ENCODE peak calls at places on chromosomes 2 and 18, in ten cellular contexts. C, X, F, N, Y, O, S, A, R and V are unnamed samples.
A peak's percentile ranks its signal among the peaks of the same experiment; 100 is the strongest.

GRCh38 chr2:172066394-172066863 is 18.9 kb upstream of the DLX1 start:
- DNase-seq in Y (no peak), F (no peak), N (no peak), C (no peak), A (no peak), R (no peak), X (no peak), S (no peak), O (no peak), V (no peak)

GRCh38 chr2:10814142-10814541 is 1.6 kb upstream of the PDIA6 start:
- DNase-seq in F (no peak), S (no peak), X (no peak), R (no peak), N (no peak), A (no peak), O (no peak), C (no peak), Y (no peak), V (no peak)

GRCh38 chr2:106885981-106886915 is at the start of gene ST6GAL2:
- DNase-seq in N (peak; percentile 14), O (peak; percentile 46), C (peak; percentile 52), A (peak; percentile 24), F (peak; percentile 43), Y (no peak), R (no peak), S (peak; percentile 79), X (no peak), V (peak; percentile 27)

GRCh38 chr2:12076810-12077209 is 330.4 kb downstream of the LPIN1 start:
- DNase-seq in R (no peak), O (no peak), F (no peak), N (no peak), Y (peak; percentile 31), S (no peak), A (no peak), X (no peak), C (no peak), V (no peak)

GRCh38 chr2:96097951-96098823 is 18.2 kb downstream of the ADRA2B start:
- DNase-seq in F (no peak), X (no peak), A (no peak), N (no peak), C (no peak), R (no peak), Y (no peak), S (no peak), O (no peak), V (no peak)

GRCh38 chr2:127392133-127392827 is 4.5 kb upstream of the MAP3K2 start:
- DNase-seq in S (no peak), X (no peak), O (peak; percentile 29), Y (no peak), F (no peak), R (no peak), N (no peak), A (no peak), C (no peak), V (no peak)

GRCh38 chr18:43961713-43962112 is 684.4 kb upstream of the SYT4 start:
- DNase-seq in N (no peak), X (no peak), A (no peak), O (no peak), S (no peak), F (no peak), C (no peak), Y (no peak), R (no peak), V (no peak)

GRCh38 chr2:149990965-149991364 is 403.4 kb upstream of the MMADHC start:
- DNase-seq in A (no peak), C (no peak), Y (no peak), F (no peak), N (no peak), X (no peak), R (no peak), O (no peak), S (no peak), V (no peak)

GRCh38 chr2:161090401-161090800 is 69.8 kb upstream of the TANK start:
- DNase-seq in F (no peak), A (no peak), R (no peak), O (no peak), S (no peak), X (no peak), Y (no peak), N (no peak), C (peak; percentile 53), V (no peak)

GRCh38 chr2:24984912-24985311 is 13.2 kb upstream of the DNAJC27 start:
- DNase-seq in X (no peak), O (no peak), A (no peak), Y (no peak), N (no peak), C (peak; percentile 4), F (no peak), S (no peak), R (no peak), V (no peak)

GRCh38 chr2:11962707-11963358 is 216.4 kb downstream of the LPIN1 start:
- DNase-seq in N (no peak), F (no peak), S (no peak), R (no peak), O (no peak), C (no peak), Y (no peak), A (no peak), X (no peak), V (no peak)

GRCh38 chr2:108988796-108989713 is at the start of gene EDAR:
- DNase-seq in S (peak; percentile 65), X (no peak), A (peak; percentile 30), Y (peak; percentile 15), O (peak; percentile 28), F (no peak), C (peak; percentile 64), R (no peak), N (no peak), V (peak; percentile 71)
- TF ChIP-seq CTCF in S (peak; percentile 67), X (peak; percentile 41), A (peak; percentile 70), Y (no peak), O (peak; percentile 28), F (peak; percentile 43), C (no peak), R (no peak), N (peak; percentile 60), V (peak; percentile 38)

GRCh38 chr2:57376985-57377384 is 669.6 kb upstream of the VRK2 start:
- DNase-seq in F (no peak), N (no peak), X (no peak), O (peak; percentile 2), C (no peak), S (peak; percentile 23), R (no peak), Y (no peak), A (no peak), V (peak; percentile 20)
- TF ChIP-seq CTCF in F (no peak), N (no peak), X (peak; percentile 11), O (no peak), C (no peak), S (no peak), R (no peak), Y (no peak), A (peak; percentile 43), V (peak; percentile 5)

DNA sequence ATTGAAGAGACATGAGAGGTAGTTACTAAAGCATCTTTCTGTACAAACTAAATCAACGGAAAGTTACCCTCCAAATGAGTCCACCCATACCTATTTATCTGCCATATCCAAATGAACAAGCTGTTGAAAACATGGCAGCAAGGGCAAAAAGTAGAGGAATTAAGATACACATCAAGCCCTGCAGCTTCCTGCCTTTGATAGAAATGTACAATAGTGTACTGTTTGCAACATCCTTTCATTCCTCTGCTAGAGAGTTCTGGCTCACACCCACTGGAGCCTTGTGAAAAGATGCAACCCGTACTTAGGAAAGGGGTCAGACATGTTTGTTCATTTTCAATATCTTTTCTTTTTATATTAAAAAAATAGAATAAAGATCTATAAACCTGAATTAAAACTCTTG is 122.5 kb downstream of the ERBB4 start:
- DNase-seq in O (no peak), S (no peak), X (no peak), A (no peak), Y (no peak), F (no peak), R (no peak), N (no peak), C (no peak), V (no peak)
- TF ChIP-seq CTCF in O (no peak), S (no peak), X (no peak), A (no peak), Y (no peak), F (no peak), R (no peak), N (no peak), C (no peak), V (no peak)

DNA sequence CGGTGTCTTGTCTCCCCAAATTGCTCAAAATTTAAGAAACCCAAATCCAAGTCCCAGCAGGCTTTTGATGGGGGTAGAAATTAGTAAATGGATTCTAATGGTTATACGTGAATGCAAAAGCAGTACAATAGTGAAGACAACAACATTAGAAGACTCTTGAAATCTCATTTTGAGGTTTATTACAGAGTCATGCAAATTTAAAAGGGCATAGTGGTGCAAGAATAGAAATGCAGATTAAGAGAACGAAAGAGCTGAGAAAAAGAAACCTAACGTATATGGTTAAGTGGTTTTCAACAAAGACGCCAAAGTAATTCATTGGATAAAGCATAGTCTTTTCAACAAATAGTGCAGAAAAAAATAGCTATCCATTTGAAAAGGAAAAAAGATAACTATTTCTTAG is 33.2 kb upstream of the CXXC1 start:
- DNase-seq in S (no peak), C (no peak), X (no peak), F (no peak), Y (no peak), R (no peak), O (no peak), A (no peak), N (peak; percentile 64), V (no peak)
- TF ChIP-seq CTCF in S (no peak), C (no peak), X (no peak), F (no peak), Y (no peak), R (no peak), O (no peak), A (no peak), N (no peak), V (no peak)

GRCh38 chr2:14451312-14451711 is 181.2 kb upstream of the LRATD1 start:
- DNase-seq in S (no peak), Y (no peak), F (no peak), N (no peak), O (no peak), A (no peak), C (no peak), R (no peak), X (no peak), V (no peak)
- TF ChIP-seq CTCF in S (no peak), Y (no peak), F (no peak), N (peak; percentile 27), O (no peak), A (no peak), C (no peak), R (no peak), X (no peak), V (no peak)

GRCh38 chr2:225667465-225667864 is 268.0 kb downstream of the NYAP2 start:
- DNase-seq in S (no peak), O (no peak), A (no peak), N (no peak), C (no peak), X (no peak), F (no peak), R (no peak), Y (no peak), V (no peak)

GRCh38 chr2:225670111-225670974 is 270.8 kb downstream of the NYAP2 start:
- DNase-seq in N (no peak), S (peak; percentile 63), C (no peak), A (no peak), F (no peak), X (no peak), R (no peak), O (peak; percentile 72), Y (peak; percentile 81), V (no peak)

GRCh38 chr2:225668606-225669266 is 269.2 kb downstream of the NYAP2 start:
- DNase-seq in Y (peak; percentile 84), X (no peak), N (no peak), S (peak; percentile 75), A (no peak), F (no peak), C (peak; percentile 25), R (no peak), O (peak; percentile 83), V (peak; percentile 40)
- TF ChIP-seq CTCF in Y (peak; percentile 94), X (peak; percentile 65), N (peak; percentile 76), S (peak; percentile 82), A (peak; percentile 77), F (peak; percentile 46), C (peak; percentile 76), R (peak; percentile 29), O (peak; percentile 90), V (peak; percentile 56)